ENCODE peak calls at places on chromosomes 3 and 15, in eight cellular contexts. B, P, T, Z, S, O, G and R are unnamed samples.

GRCh38 chr3:18423401-18424212 is 1.5 kb downstream of the SATB1 start:
- DNase-seq in B (no peak), P (no peak), T (peak; percentile 45), Z (peak; percentile 86), S (peak; percentile 20), O (no peak), G (peak; percentile 74), R (peak; percentile 44)

GRCh38 chr15:82919231-82919886 is 33.2 kb downstream of the HOMER2 start:
- DNase-seq in B (no peak), P (no peak), T (peak; percentile 2), Z (peak; percentile 82), S (no peak), O (no peak), G (no peak), R (no peak)

GRCh38 chr15:40567111-40567510 is 2.0 kb upstream of the RPUSD2 start:
- DNase-seq in B (no peak), P (no peak), T (peak; percentile 10), Z (no peak), S (no peak), O (no peak), G (peak; percentile 61), R (peak; percentile 43)

GRCh38 chr15:77815015-77815414 is 182.3 kb upstream of the LINGO1 start:
- DNase-seq in B (no peak), P (no peak), T (no peak), Z (no peak), S (no peak), O (no peak), G (no peak), R (no peak)

GRCh38 chr3:158471639-158472294 is 99.2 kb upstream of the MLF1 start:
- DNase-seq in B (no peak), P (no peak), T (peak; percentile 89), Z (no peak), S (no peak), O (no peak), G (peak; percentile 57), R (no peak)

GRCh38 chr15:37764733-37765191 is 169.7 kb upstream of the TMCO5A start:
- DNase-seq in B (no peak), P (no peak), T (peak; percentile 50), Z (no peak), S (no peak), O (peak; percentile 65), G (peak; percentile 68), R (peak; percentile 25)

GRCh38 chr3:136042608-136043221 is 77.2 kb downstream of the PPP2R3A start:
- DNase-seq in B (no peak), P (no peak), T (peak; percentile 70), Z (no peak), S (no peak), O (no peak), G (peak; percentile 75), R (no peak)

GRCh38 chr3:172235698-172236097 is 196.3 kb downstream of the FNDC3B start:
- DNase-seq in B (no peak), P (no peak), T (no peak), Z (no peak), S (no peak), O (no peak), G (no peak), R (no peak)

GRCh38 chr3:31777092-31777491 is 204.0 kb downstream of the OSBPL10 start:
- DNase-seq in B (no peak), P (no peak), T (peak; percentile 27), Z (no peak), S (no peak), O (no peak), G (peak; percentile 44), R (no peak)

GRCh38 chr3:195892105-195892354 is 16.3 kb downstream of the TNK2 start:
- DNase-seq in B (no peak), P (no peak), T (no peak), Z (no peak), S (no peak), O (no peak), G (no peak), R (no peak)

GRCh38 chr15:59894835-59895234 is 109.3 kb upstream of the FOXB1 start:
- DNase-seq in B (no peak), P (no peak), T (no peak), Z (no peak), S (no peak), O (no peak), G (no peak), R (no peak)